ENCODE peak calls at places on chromosomes 2 and 18, in four cellular contexts. C is HepG2, G is H1, X is GM12891. N is an unnamed sample.

GRCh38 chr2:11286323-11286722 is 58.1 kb downstream of the ROCK2 start:
- DNase-seq in C (no peak), G (no peak), X (no peak), N (no peak)

GRCh38 chr2:25294573-25295462 is 46.9 kb downstream of the DNMT3A start:
- DNase-seq in C (no peak), G (no peak), X (peak), N (peak)

GRCh38 chr2:72755647-72756423 is 70.0 kb downstream of the EXOC6B start:
- DNase-seq in C (peak), G (no peak), X (no peak), N (no peak)

GRCh38 chr2:69642709-69643601 is 584 bp downstream of the AAK1 start:
- DNase-seq in C (peak), G (peak), X (no peak), N (no peak)

GRCh38 chr18:70158992-70159717 is 46.3 kb downstream of the RTTN start:
- DNase-seq in C (no peak), G (no peak), X (no peak), N (no peak)

GRCh38 chr18:24875286-24875685 is 414.8 kb downstream of the HRH4 start:
- DNase-seq in C (no peak), G (no peak), X (no peak), N (no peak)

GRCh38 chr2:166081852-166082251 is 46.0 kb downstream of the SCN1A start:
- DNase-seq in C (peak), G (no peak), X (no peak), N (no peak)

GRCh38 chr2:85578243-85579180 is 1.1 kb downstream of the VAMP8 start:
- DNase-seq in C (no peak), G (no peak), X (no peak), N (no peak)

GRCh38 chr2:26493631-26494030 is 15.7 kb upstream of the OTOF start:
- DNase-seq in C (no peak), G (no peak), X (no peak), N (no peak)

GRCh38 chr2:26674771-26675170 is 17.8 kb upstream of the KCNK3 start:
- DNase-seq in C (no peak), G (no peak), X (no peak), N (no peak)

GRCh38 chr2:182062329-182062972 is 76.8 kb downstream of the PPP1R1C start:
- DNase-seq in C (no peak), G (no peak), X (no peak), N (no peak)

GRCh38 chr2:106956879-106957278 is 70.9 kb upstream of the ST6GAL2 start:
- DNase-seq in C (no peak), G (no peak), X (no peak), N (no peak)

GRCh38 chr2:4272261-4272858 is 569.0 kb downstream of the DCDC2C start:
- DNase-seq in C (no peak), G (no peak), X (no peak), N (no peak)

GRCh38 chr2:8543065-8543411 is 138.8 kb upstream of the ID2 start:
- DNase-seq in C (no peak), G (no peak), X (no peak), N (no peak)

GRCh38 chr2:109712126-109712455 is 82.0 kb upstream of the RGPD5 start:
- DNase-seq in C (no peak), G (no peak), X (no peak), N (no peak)

GRCh38 chr2:109718139-109718538 is 76.0 kb upstream of the RGPD5 start:
- DNase-seq in C (no peak), G (no peak), X (no peak), N (no peak)

GRCh38 chr2:109712746-109713145 is 81.4 kb upstream of the RGPD5 start:
- DNase-seq in C (no peak), G (no peak), X (no peak), N (no peak)

GRCh38 chr2:109711230-109712125 is 82.6 kb upstream of the RGPD5 start:
- DNase-seq in C (no peak), G (no peak), X (no peak), N (no peak)

GRCh38 chr2:109715302-109715937 is 78.7 kb upstream of the RGPD5 start:
- DNase-seq in C (peak), G (no peak), X (no peak), N (no peak)
- TF ChIP-seq TAF1 in C (no peak), G (no peak), X (no peak), N (no peak)

GRCh38 chr2:68319397-68320117 is at the start of gene CNRIP1:
- DNase-seq in C (no peak), G (peak), X (peak), N (peak)
- TF ChIP-seq POLR2A in C (no peak), G (no peak), X (no peak), N (no peak)

DNA sequence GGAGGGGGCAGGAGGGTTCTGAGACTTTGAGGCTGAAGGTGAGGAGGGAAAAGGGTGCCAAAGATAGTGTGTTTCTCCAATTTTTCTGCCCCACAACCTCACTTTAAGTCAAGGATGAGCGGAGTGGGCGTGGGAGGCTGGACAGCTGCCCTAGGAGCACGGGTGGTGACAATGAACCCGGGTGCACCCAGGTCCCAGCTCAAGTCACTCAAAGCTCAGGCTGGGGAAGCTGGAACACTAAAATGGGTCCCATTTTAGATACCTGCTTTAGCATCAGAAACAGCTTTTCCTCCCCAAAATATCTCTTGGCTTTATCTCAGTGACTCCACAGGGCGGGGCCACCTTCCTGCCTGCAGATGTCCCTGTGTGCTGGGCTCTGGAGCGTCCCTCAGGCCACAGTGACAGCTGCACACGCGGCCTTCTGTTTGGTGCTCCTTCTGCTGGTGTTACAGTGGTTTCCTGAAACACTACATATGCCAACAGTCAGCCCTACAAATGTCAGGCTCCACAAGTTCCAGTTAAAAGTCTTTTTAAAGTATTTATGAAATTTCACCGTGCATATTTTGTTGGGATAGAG is 1.4 kb upstream of the MBP start:
- DNase-seq in C (peak), G (no peak), X (no peak), N (no peak)
- TF ChIP-seq TAF1 in C (no peak), G (no peak), X (no peak), N (no peak)

DNA sequence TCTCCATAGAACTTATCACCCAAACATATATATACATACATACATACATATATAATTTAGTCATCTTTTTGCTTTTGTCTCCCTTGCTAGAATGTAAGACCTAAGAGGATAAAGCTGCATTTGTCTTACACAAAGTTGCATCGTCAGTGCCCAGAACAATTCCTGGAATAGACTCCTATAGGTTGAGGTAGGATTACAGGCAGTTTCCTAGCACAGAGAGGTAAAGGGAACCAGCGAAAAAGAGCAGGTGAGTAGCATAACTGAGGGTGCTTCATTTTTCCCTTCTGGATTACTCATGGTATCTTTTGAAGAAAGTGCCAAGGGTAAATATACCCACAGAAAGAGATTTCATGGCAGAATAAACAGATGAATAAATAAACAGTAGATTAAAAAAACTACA is 68.1 kb upstream of the AMMECR1L start:
- DNase-seq in C (no peak), G (no peak), X (no peak), N (no peak)
- TF ChIP-seq POLR2A in C (no peak), G (no peak), X (no peak), N (no peak)

DNA sequence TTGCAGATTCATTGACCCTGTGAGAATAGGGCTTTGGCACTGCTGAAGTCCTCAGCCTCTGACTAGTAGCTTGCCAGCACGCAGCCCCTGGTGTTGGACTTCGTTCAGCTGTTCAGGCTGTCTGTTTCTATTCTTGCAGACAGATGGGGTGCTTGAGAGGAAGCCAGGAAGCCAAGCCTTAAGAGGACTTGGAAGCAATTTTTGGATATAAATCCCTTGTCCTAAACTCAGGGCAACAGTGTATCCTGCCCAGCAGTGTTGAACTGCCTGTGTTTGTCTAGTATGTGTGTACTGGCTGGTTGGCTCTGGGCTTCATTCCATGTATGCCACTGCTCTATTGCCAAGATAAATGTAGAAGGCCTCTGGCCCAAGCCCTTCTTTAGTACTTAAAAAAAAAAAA is 108.6 kb downstream of the COMMD1 start:
- DNase-seq in C (peak), G (no peak), X (no peak), N (no peak)
- TF ChIP-seq TAF1 in C (no peak), G (no peak), X (no peak), N (no peak)

GRCh38 chr2:102358496-102358895 is 2.9 kb downstream of the IL18R1 start:
- DNase-seq in C (no peak), G (no peak), X (no peak), N (no peak)
- TF ChIP-seq POLR2A in C (no peak), G (no peak), X (no peak), N (no peak)

GRCh38 chr2:110116033-110116710 is 550 bp upstream of the MALL start:
- DNase-seq in C (no peak), G (peak), X (no peak), N (no peak)
- TF ChIP-seq TAF1 in C (no peak), G (no peak), X (no peak), N (no peak)

DNA sequence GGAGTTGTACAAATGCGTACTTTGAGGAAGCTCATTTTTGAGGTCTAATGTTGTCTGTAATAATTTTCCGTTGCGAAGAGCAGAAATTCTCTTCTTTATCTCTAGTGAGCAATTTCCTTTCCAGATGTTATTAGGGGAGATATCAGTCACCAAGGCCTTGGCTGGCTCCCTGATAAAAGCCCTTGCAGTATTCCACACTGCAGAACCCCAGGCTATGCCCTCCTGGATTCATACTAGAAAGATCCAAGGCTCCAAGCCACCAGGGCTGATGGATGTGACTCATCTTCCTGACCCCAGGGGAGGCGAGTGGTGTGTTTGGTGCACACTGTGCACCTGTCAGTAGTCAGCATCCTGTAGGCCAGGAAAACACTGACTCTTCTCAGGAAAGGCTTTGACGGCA is 34.7 kb downstream of the INO80C start:
- DNase-seq in C (no peak), G (no peak), X (no peak), N (no peak)
- TF ChIP-seq POLR2A in C (no peak), G (no peak), X (no peak), N (no peak)

GRCh38 chr18:57461652-57462269 is 26.6 kb downstream of the ONECUT2 start:
- DNase-seq in C (no peak), G (no peak), X (no peak), N (no peak)
- TF ChIP-seq TAF1 in C (no peak), G (no peak), X (no peak), N (no peak)

N was measured in GM12892.